ENCODE peak calls at places on chromosomes 6 and 20, in nine cellular contexts. R, B, X, C, V, D, P, L and Y are unnamed samples.

GRCh38 chr6:74482180-74482579 is 723.7 kb downstream of the COL12A1 start:
- DNase-seq in R (no peak), B (no peak), X (no peak), C (no peak), V (no peak), D (no peak), P (no peak), L (no peak), Y (no peak)

GRCh38 chr6:139981810-139982550 is 607.5 kb upstream of the CITED2 start:
- DNase-seq in R (no peak), B (no peak), X (no peak), C (peak), V (peak), D (no peak), P (peak), L (no peak), Y (no peak)

GRCh38 chr6:87118054-87118453 is 23.1 kb upstream of the CGA start:
- DNase-seq in R (no peak), B (no peak), X (no peak), C (no peak), V (no peak), D (no peak), P (no peak), L (no peak), Y (no peak)

GRCh38 chr6:111818539-111819226 is 54.6 kb downstream of the FYN start:
- DNase-seq in R (no peak), B (no peak), X (no peak), C (no peak), V (peak), D (no peak), P (no peak), L (no peak), Y (no peak)

GRCh38 chr6:73240730-73241129 is 15.4 kb upstream of the KHDC1L start:
- DNase-seq in R (no peak), B (no peak), X (no peak), C (no peak), V (no peak), D (no peak), P (no peak), L (no peak), Y (no peak)

GRCh38 chr20:21503345-21503744 is 10.5 kb downstream of the NKX2-2 start:
- DNase-seq in R (no peak), B (no peak), X (no peak), C (peak), V (peak), D (no peak), P (peak), L (peak), Y (peak)

GRCh38 chr6:136113736-136114173 is 136.4 kb downstream of the MTFR2 start:
- DNase-seq in R (peak), B (no peak), X (peak), C (peak), V (peak), D (no peak), P (peak), L (no peak), Y (no peak)

GRCh38 chr20:51562027-51562333 is 19.5 kb upstream of the NFATC2 start:
- DNase-seq in R (no peak), B (no peak), X (no peak), C (peak), V (no peak), D (no peak), P (peak), L (no peak), Y (no peak)

GRCh38 chr6:7515363-7515762 is 26.1 kb upstream of the DSP start:
- DNase-seq in R (no peak), B (no peak), X (no peak), C (no peak), V (no peak), D (no peak), P (no peak), L (no peak), Y (no peak)

GRCh38 chr6:119327810-119328209 is 21.8 kb downstream of the MAN1A1 start:
- DNase-seq in R (no peak), B (no peak), X (no peak), C (no peak), V (no peak), D (no peak), P (no peak), L (peak), Y (no peak)

GRCh38 chr20:62069741-62070216 is 4.1 kb upstream of the TAF4 start:
- DNase-seq in R (no peak), B (no peak), X (no peak), C (peak), V (peak), D (no peak), P (peak), L (no peak), Y (no peak)

GRCh38 chr20:58788896-58789295 is 61.8 kb downstream of the GNAS-AS1 start:
- DNase-seq in R (peak), B (no peak), X (no peak), C (no peak), V (no peak), D (no peak), P (no peak), L (no peak), Y (no peak)

GRCh38 chr20:14826926-14827325 is 489.5 kb upstream of the FLRT3 start:
- DNase-seq in R (no peak), B (no peak), X (no peak), C (no peak), V (no peak), D (no peak), P (no peak), L (no peak), Y (no peak)

GRCh38 chr6:134373282-134373922 is 55.5 kb upstream of the SGK1 start:
- DNase-seq in R (no peak), B (no peak), X (no peak), C (peak), V (peak), D (peak), P (peak), L (peak), Y (peak)

GRCh38 chr20:34977365-34978091 is 21.9 kb downstream of the MYH7B start:
- DNase-seq in R (no peak), B (no peak), X (no peak), C (no peak), V (no peak), D (no peak), P (no peak), L (no peak), Y (no peak)

GRCh38 chr6:46289865-46290264 is 119.1 kb upstream of the ENPP5 start:
- DNase-seq in R (no peak), B (no peak), X (no peak), C (no peak), V (no peak), D (no peak), P (no peak), L (no peak), Y (no peak)

GRCh38 chr6:138289739-138290138 is 71.4 kb upstream of the PBOV1 start:
- DNase-seq in R (no peak), B (no peak), X (peak), C (no peak), V (no peak), D (no peak), P (no peak), L (peak), Y (peak)

GRCh38 chr20:33604084-33604990 is 57.8 kb upstream of the C20orf144 start:
- DNase-seq in R (no peak), B (no peak), X (no peak), C (no peak), V (peak), D (no peak), P (no peak), L (no peak), Y (no peak)

GRCh38 chr6:158808918-158809678 is 10.1 kb downstream of the EZR start:
- DNase-seq in R (no peak), B (no peak), X (no peak), C (no peak), V (peak), D (no peak), P (no peak), L (no peak), Y (peak)

GRCh38 chr6:138640028-138640427 is 133.5 kb upstream of the CCDC28A start:
- DNase-seq in R (no peak), B (no peak), X (no peak), C (no peak), V (no peak), D (no peak), P (no peak), L (no peak), Y (no peak)

GRCh38 chr20:20710847-20711315 is 1.6 kb downstream of the RALGAPA2 start:
- DNase-seq in R (no peak), B (no peak), X (no peak), C (no peak), V (no peak), D (no peak), P (no peak), L (no peak), Y (peak)

DNA sequence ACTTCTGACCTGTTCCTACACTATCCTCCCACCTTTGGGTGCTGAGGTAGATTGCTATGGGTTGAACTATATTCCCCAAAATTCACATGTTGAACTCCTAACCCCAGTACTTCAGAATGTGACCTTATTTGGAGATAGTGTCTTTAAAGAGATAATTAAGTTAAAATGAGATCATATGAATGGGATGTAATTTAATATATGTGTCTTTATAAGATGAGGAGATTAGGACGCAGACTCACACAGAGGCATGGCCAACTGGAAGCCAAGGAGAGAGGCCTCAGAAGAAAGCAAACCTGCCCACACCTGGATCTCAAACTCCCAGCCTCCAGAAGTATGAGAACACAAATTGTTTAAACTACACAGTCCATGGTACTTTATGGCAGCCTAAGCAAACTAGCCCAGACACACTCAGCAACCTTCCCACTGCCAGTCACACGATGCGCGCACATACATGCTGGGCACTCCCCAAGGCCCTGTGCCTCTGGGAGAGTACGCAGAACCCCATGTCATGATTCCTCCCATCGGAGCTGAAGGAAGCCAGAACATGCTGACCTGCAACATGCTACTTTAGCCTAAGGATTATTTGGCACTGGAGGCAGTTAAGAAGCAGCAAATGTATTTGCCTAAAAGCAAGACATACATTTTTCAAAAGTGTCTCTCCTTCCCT is 8.9 kb upstream of the SLC22A1 start:
- DNase-seq in R (no peak), B (peak), X (no peak), C (no peak), V (no peak), D (no peak), P (no peak), L (no peak), Y (no peak)
- TF ChIP-seq CTCF in R (no peak), B (no peak), X (no peak), C (no peak), V (no peak), D (no peak), P (no peak), L (no peak), Y (no peak)

GRCh38 chr6:144758602-144759001 is 473.5 kb downstream of the UTRN start:
- DNase-seq in R (no peak), B (no peak), X (no peak), C (peak), V (no peak), D (no peak), P (peak), L (no peak), Y (no peak)

GRCh38 chr6:144757299-144757698 is 472.2 kb downstream of the UTRN start:
- DNase-seq in R (no peak), B (no peak), X (no peak), C (no peak), V (no peak), D (no peak), P (no peak), L (no peak), Y (no peak)

GRCh38 chr6:144753023-144753705 is 468.0 kb downstream of the UTRN start:
- DNase-seq in R (no peak), B (no peak), X (no peak), C (no peak), V (no peak), D (no peak), P (no peak), L (no peak), Y (peak)

GRCh38 chr6:144757730-144758129 is 472.6 kb downstream of the UTRN start:
- DNase-seq in R (no peak), B (no peak), X (no peak), C (no peak), V (no peak), D (no peak), P (no peak), L (no peak), Y (no peak)

GRCh38 chr6:144756469-144756868 is 471.3 kb downstream of the UTRN start:
- DNase-seq in R (no peak), B (no peak), X (no peak), C (no peak), V (no peak), D (no peak), P (no peak), L (no peak), Y (no peak)
- TF ChIP-seq CTCF in R (no peak), B (no peak), X (no peak), C (no peak), V (no peak), D (no peak), P (no peak), L (no peak), Y (no peak)

GRCh38 chr20:5154543-5154925 is 27.7 kb downstream of the CDS2 start:
- DNase-seq in R (no peak), B (no peak), X (no peak), C (no peak), V (no peak), D (no peak), P (no peak), L (no peak), Y (no peak)
- TF ChIP-seq CTCF in R (no peak), B (no peak), X (no peak), C (no peak), V (no peak), D (no peak), P (no peak), L (no peak), Y (no peak)

DNA sequence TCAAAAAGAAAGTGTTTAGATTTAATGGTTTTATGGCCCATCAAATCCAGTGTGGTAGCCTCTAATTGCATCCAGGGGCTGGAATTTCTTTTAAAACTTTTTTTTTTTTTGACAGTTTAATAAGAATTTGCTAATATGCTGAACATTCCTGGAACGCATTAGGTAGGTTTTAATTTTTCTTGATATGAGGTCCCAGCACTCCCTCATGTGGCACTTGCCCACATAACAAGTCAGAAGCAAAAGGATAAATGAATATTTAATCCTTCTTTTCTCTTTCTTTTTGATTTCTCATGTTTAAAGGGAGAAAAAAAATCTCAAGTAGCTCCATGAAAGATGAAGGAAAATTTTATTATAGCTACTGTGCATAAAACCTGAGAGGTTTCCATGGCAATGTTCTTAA is 13.5 kb downstream of the HAO1 start:
- DNase-seq in R (no peak), B (no peak), X (no peak), C (peak), V (peak), D (no peak), P (peak), L (peak), Y (no peak)
- TF ChIP-seq CTCF in R (peak), B (peak), X (peak), C (peak), V (peak), D (no peak), P (peak), L (peak), Y (no peak)

GRCh38 chr6:16712931-16713484 is 48.3 kb downstream of the ATXN1 start:
- DNase-seq in R (no peak), B (peak), X (no peak), C (peak), V (peak), D (no peak), P (peak), L (no peak), Y (no peak)
- TF ChIP-seq CTCF in R (no peak), B (peak), X (no peak), C (peak), V (peak), D (no peak), P (peak), L (no peak), Y (peak)

DNA sequence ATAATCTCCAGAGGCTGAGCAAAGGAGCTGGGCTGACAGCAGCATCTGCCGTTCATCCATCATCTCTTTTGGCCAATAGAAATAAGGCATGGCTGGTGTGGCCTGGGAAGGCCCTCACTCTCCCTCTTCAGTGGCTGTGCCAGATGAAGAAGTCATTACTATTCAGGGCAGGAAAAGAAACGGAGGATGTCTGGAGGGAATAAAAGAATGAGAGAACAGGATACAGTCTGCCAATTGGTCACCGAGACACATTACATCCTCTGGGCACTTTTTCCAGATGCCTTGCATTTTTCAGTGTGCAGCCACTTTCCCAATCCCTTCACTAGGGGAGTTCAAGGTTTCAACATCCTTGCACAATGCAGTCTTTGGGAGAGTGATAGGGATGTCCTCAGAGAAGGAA is 32.2 kb upstream of the VGLL2 start:
- DNase-seq in R (no peak), B (no peak), X (no peak), C (peak), V (peak), D (no peak), P (no peak), L (no peak), Y (no peak)
- TF ChIP-seq CTCF in R (no peak), B (no peak), X (no peak), C (no peak), V (no peak), D (no peak), P (no peak), L (no peak), Y (no peak)